ENCODE peak calls at places on chromosomes 11 and 22, in seven cellular contexts. One of them, this sample, is unnamed.

GRCh38 chr11:2772544-2773031 is 72.8 kb upstream of the KCNQ1OT1 start:
- DNase-seq in HT-29: no peak
- DNase-seq in right cardiac atrium: no peak
- DNase-seq in mammary epithelial cell: peak; percentile 86
- DNase-seq in stimulated activated naive B cell treated with anti-CD40 and anti-IgM and Interleukin-4, amounts not matched to agents 10 μg/mL and 1 μg/mL and 100 μg/mL, for 72 hours: no peak
- DNase-seq in stimulated activated CD4-positive, alpha-beta T cell treated with anti-CD3 and anti-CD28 coated beads, Interleukin-15, amount 100 ng/mL, for 48 hours: no peak
- DNase-seq in body of pancreas: no peak
- DNase-seq in this sample: peak; percentile 2

GRCh38 chr22:29454186-29454745 is 15.9 kb downstream of the RFPL1 start:
- DNase-seq in HT-29: no peak
- DNase-seq in right cardiac atrium: no peak
- DNase-seq in mammary epithelial cell: no peak
- DNase-seq in stimulated activated naive B cell treated with anti-CD40 and anti-IgM and Interleukin-4, amounts not matched to agents 10 μg/mL and 1 μg/mL and 100 μg/mL, for 72 hours: no peak
- DNase-seq in stimulated activated CD4-positive, alpha-beta T cell treated with anti-CD3 and anti-CD28 coated beads, Interleukin-15, amount 100 ng/mL, for 48 hours: no peak
- DNase-seq in body of pancreas: no peak
- DNase-seq in this sample: peak; percentile 26

GRCh38 chr11:65492637-65493366 is 6.0 kb upstream of the MALAT1 start:
- DNase-seq in HT-29: peak; percentile 87
- DNase-seq in right cardiac atrium: peak; percentile 90
- DNase-seq in mammary epithelial cell: peak; percentile 82
- DNase-seq in stimulated activated naive B cell treated with anti-CD40 and anti-IgM and Interleukin-4, amounts not matched to agents 10 μg/mL and 1 μg/mL and 100 μg/mL, for 72 hours: peak; percentile 73
- DNase-seq in stimulated activated CD4-positive, alpha-beta T cell treated with anti-CD3 and anti-CD28 coated beads, Interleukin-15, amount 100 ng/mL, for 48 hours: no peak
- DNase-seq in body of pancreas: no peak
- DNase-seq in this sample: no peak

GRCh38 chr11:134538793-134539192 is 126.8 kb upstream of the B3GAT1 start:
- DNase-seq in HT-29: no peak
- DNase-seq in right cardiac atrium: no peak
- DNase-seq in mammary epithelial cell: no peak
- DNase-seq in stimulated activated naive B cell treated with anti-CD40 and anti-IgM and Interleukin-4, amounts not matched to agents 10 μg/mL and 1 μg/mL and 100 μg/mL, for 72 hours: no peak
- DNase-seq in stimulated activated CD4-positive, alpha-beta T cell treated with anti-CD3 and anti-CD28 coated beads, Interleukin-15, amount 100 ng/mL, for 48 hours: no peak
- DNase-seq in body of pancreas: peak; percentile 5
- DNase-seq in this sample: no peak

GRCh38 chr11:92122561-92122960 is 102.1 kb upstream of the FAT3 start:
- DNase-seq in HT-29: peak; percentile 4
- DNase-seq in right cardiac atrium: no peak
- DNase-seq in mammary epithelial cell: peak; percentile 17
- DNase-seq in stimulated activated naive B cell treated with anti-CD40 and anti-IgM and Interleukin-4, amounts not matched to agents 10 μg/mL and 1 μg/mL and 100 μg/mL, for 72 hours: no peak
- DNase-seq in stimulated activated CD4-positive, alpha-beta T cell treated with anti-CD3 and anti-CD28 coated beads, Interleukin-15, amount 100 ng/mL, for 48 hours: no peak
- DNase-seq in body of pancreas: no peak
- DNase-seq in this sample: no peak

GRCh38 chr22:36548606-36549005 is 19.6 kb upstream of the EIF3D start:
- DNase-seq in HT-29: no peak
- DNase-seq in right cardiac atrium: peak; percentile 67
- DNase-seq in mammary epithelial cell: no peak
- DNase-seq in stimulated activated naive B cell treated with anti-CD40 and anti-IgM and Interleukin-4, amounts not matched to agents 10 μg/mL and 1 μg/mL and 100 μg/mL, for 72 hours: no peak
- DNase-seq in stimulated activated CD4-positive, alpha-beta T cell treated with anti-CD3 and anti-CD28 coated beads, Interleukin-15, amount 100 ng/mL, for 48 hours: no peak
- DNase-seq in body of pancreas: no peak
- DNase-seq in this sample: no peak

GRCh38 chr11:45857834-45858492 is 10.7 kb downstream of the CRY2 start:
- DNase-seq in HT-29: no peak
- DNase-seq in right cardiac atrium: peak; percentile 77
- DNase-seq in mammary epithelial cell: peak; percentile 20
- DNase-seq in stimulated activated naive B cell treated with anti-CD40 and anti-IgM and Interleukin-4, amounts not matched to agents 10 μg/mL and 1 μg/mL and 100 μg/mL, for 72 hours: peak; percentile 16
- DNase-seq in stimulated activated CD4-positive, alpha-beta T cell treated with anti-CD3 and anti-CD28 coated beads, Interleukin-15, amount 100 ng/mL, for 48 hours: no peak
- DNase-seq in body of pancreas: peak; percentile 63
- DNase-seq in this sample: no peak

GRCh38 chr11:12540913-12541587 is 133.2 kb upstream of the TEAD1 start:
- DNase-seq in HT-29: no peak
- DNase-seq in right cardiac atrium: no peak
- DNase-seq in mammary epithelial cell: no peak
- DNase-seq in stimulated activated naive B cell treated with anti-CD40 and anti-IgM and Interleukin-4, amounts not matched to agents 10 μg/mL and 1 μg/mL and 100 μg/mL, for 72 hours: no peak
- DNase-seq in stimulated activated CD4-positive, alpha-beta T cell treated with anti-CD3 and anti-CD28 coated beads, Interleukin-15, amount 100 ng/mL, for 48 hours: no peak
- DNase-seq in body of pancreas: no peak
- DNase-seq in this sample: no peak

GRCh38 chr22:39778055-39778454 is 115.5 kb downstream of the ENTHD1 start:
- DNase-seq in HT-29: no peak
- DNase-seq in right cardiac atrium: no peak
- DNase-seq in mammary epithelial cell: no peak
- DNase-seq in stimulated activated naive B cell treated with anti-CD40 and anti-IgM and Interleukin-4, amounts not matched to agents 10 μg/mL and 1 μg/mL and 100 μg/mL, for 72 hours: no peak
- DNase-seq in stimulated activated CD4-positive, alpha-beta T cell treated with anti-CD3 and anti-CD28 coated beads, Interleukin-15, amount 100 ng/mL, for 48 hours: no peak
- DNase-seq in body of pancreas: no peak
- DNase-seq in this sample: no peak

GRCh38 chr11:32374261-32374711 is 61.1 kb downstream of the WT1 start:
- DNase-seq in HT-29: peak; percentile 50
- DNase-seq in right cardiac atrium: no peak
- DNase-seq in mammary epithelial cell: no peak
- DNase-seq in stimulated activated naive B cell treated with anti-CD40 and anti-IgM and Interleukin-4, amounts not matched to agents 10 μg/mL and 1 μg/mL and 100 μg/mL, for 72 hours: peak; percentile 9
- DNase-seq in stimulated activated CD4-positive, alpha-beta T cell treated with anti-CD3 and anti-CD28 coated beads, Interleukin-15, amount 100 ng/mL, for 48 hours: peak; percentile 35
- DNase-seq in body of pancreas: peak; percentile 17
- DNase-seq in this sample: no peak

GRCh38 chr22:44666207-44666585 is 35.8 kb upstream of the PRR5 start:
- DNase-seq in HT-29: no peak
- DNase-seq in right cardiac atrium: no peak
- DNase-seq in mammary epithelial cell: no peak
- DNase-seq in stimulated activated naive B cell treated with anti-CD40 and anti-IgM and Interleukin-4, amounts not matched to agents 10 μg/mL and 1 μg/mL and 100 μg/mL, for 72 hours: no peak
- DNase-seq in stimulated activated CD4-positive, alpha-beta T cell treated with anti-CD3 and anti-CD28 coated beads, Interleukin-15, amount 100 ng/mL, for 48 hours: no peak
- DNase-seq in body of pancreas: no peak
- DNase-seq in this sample: no peak

GRCh38 chr11:34809191-34810106 is 106.7 kb downstream of the APIP start:
- DNase-seq in HT-29: peak; percentile 55
- DNase-seq in right cardiac atrium: no peak
- DNase-seq in mammary epithelial cell: peak; percentile 79
- DNase-seq in stimulated activated naive B cell treated with anti-CD40 and anti-IgM and Interleukin-4, amounts not matched to agents 10 μg/mL and 1 μg/mL and 100 μg/mL, for 72 hours: no peak
- DNase-seq in stimulated activated CD4-positive, alpha-beta T cell treated with anti-CD3 and anti-CD28 coated beads, Interleukin-15, amount 100 ng/mL, for 48 hours: no peak
- DNase-seq in body of pancreas: no peak
- DNase-seq in this sample: peak; percentile 38

GRCh38 chr22:47174671-47175111 is 412.2 kb downstream of the TBC1D22A start:
- DNase-seq in HT-29: no peak
- DNase-seq in right cardiac atrium: peak; percentile 45
- DNase-seq in mammary epithelial cell: no peak
- DNase-seq in stimulated activated naive B cell treated with anti-CD40 and anti-IgM and Interleukin-4, amounts not matched to agents 10 μg/mL and 1 μg/mL and 100 μg/mL, for 72 hours: no peak
- DNase-seq in stimulated activated CD4-positive, alpha-beta T cell treated with anti-CD3 and anti-CD28 coated beads, Interleukin-15, amount 100 ng/mL, for 48 hours: no peak
- DNase-seq in body of pancreas: no peak
- DNase-seq in this sample: no peak

GRCh38 chr11:12756101-12756500 is 81.9 kb downstream of the TEAD1 start:
- DNase-seq in HT-29: no peak
- DNase-seq in right cardiac atrium: no peak
- DNase-seq in mammary epithelial cell: no peak
- DNase-seq in stimulated activated naive B cell treated with anti-CD40 and anti-IgM and Interleukin-4, amounts not matched to agents 10 μg/mL and 1 μg/mL and 100 μg/mL, for 72 hours: no peak
- DNase-seq in stimulated activated CD4-positive, alpha-beta T cell treated with anti-CD3 and anti-CD28 coated beads, Interleukin-15, amount 100 ng/mL, for 48 hours: no peak
- DNase-seq in body of pancreas: no peak
- DNase-seq in this sample: no peak

GRCh38 chr11:59180168-59180567 is 8.2 kb downstream of the DTX4 start:
- DNase-seq in HT-29: no peak
- DNase-seq in right cardiac atrium: no peak
- DNase-seq in mammary epithelial cell: no peak
- DNase-seq in stimulated activated naive B cell treated with anti-CD40 and anti-IgM and Interleukin-4, amounts not matched to agents 10 μg/mL and 1 μg/mL and 100 μg/mL, for 72 hours: no peak
- DNase-seq in stimulated activated CD4-positive, alpha-beta T cell treated with anti-CD3 and anti-CD28 coated beads, Interleukin-15, amount 100 ng/mL, for 48 hours: no peak
- DNase-seq in body of pancreas: no peak
- DNase-seq in this sample: no peak

GRCh38 chr11:46747150-46747549 is 28.1 kb downstream of the F2 start:
- DNase-seq in HT-29: no peak
- DNase-seq in right cardiac atrium: no peak
- DNase-seq in mammary epithelial cell: no peak
- DNase-seq in stimulated activated naive B cell treated with anti-CD40 and anti-IgM and Interleukin-4, amounts not matched to agents 10 μg/mL and 1 μg/mL and 100 μg/mL, for 72 hours: no peak
- DNase-seq in stimulated activated CD4-positive, alpha-beta T cell treated with anti-CD3 and anti-CD28 coated beads, Interleukin-15, amount 100 ng/mL, for 48 hours: no peak
- DNase-seq in body of pancreas: no peak
- DNase-seq in this sample: no peak

GRCh38 chr22:50209893-50210292 is 9.1 kb downstream of the SELENOO start:
- DNase-seq in HT-29: peak; percentile 71
- DNase-seq in right cardiac atrium: peak; percentile 79
- DNase-seq in mammary epithelial cell: peak; percentile 37
- DNase-seq in stimulated activated naive B cell treated with anti-CD40 and anti-IgM and Interleukin-4, amounts not matched to agents 10 μg/mL and 1 μg/mL and 100 μg/mL, for 72 hours: no peak
- DNase-seq in stimulated activated CD4-positive, alpha-beta T cell treated with anti-CD3 and anti-CD28 coated beads, Interleukin-15, amount 100 ng/mL, for 48 hours: peak; percentile 47
- DNase-seq in body of pancreas: peak; percentile 78
- DNase-seq in this sample: peak; percentile 57

GRCh38 chr11:2248762-2249161 is 21.6 kb downstream of the ASCL2 start:
- DNase-seq in HT-29: no peak
- DNase-seq in right cardiac atrium: no peak
- DNase-seq in mammary epithelial cell: no peak
- DNase-seq in stimulated activated naive B cell treated with anti-CD40 and anti-IgM and Interleukin-4, amounts not matched to agents 10 μg/mL and 1 μg/mL and 100 μg/mL, for 72 hours: no peak
- DNase-seq in stimulated activated CD4-positive, alpha-beta T cell treated with anti-CD3 and anti-CD28 coated beads, Interleukin-15, amount 100 ng/mL, for 48 hours: no peak
- DNase-seq in body of pancreas: no peak
- DNase-seq in this sample: no peak

GRCh38 chr22:23904855-23905254 is 10.7 kb downstream of the MIF start:
- DNase-seq in HT-29: no peak
- DNase-seq in right cardiac atrium: peak; percentile 87
- DNase-seq in mammary epithelial cell: no peak
- DNase-seq in stimulated activated naive B cell treated with anti-CD40 and anti-IgM and Interleukin-4, amounts not matched to agents 10 μg/mL and 1 μg/mL and 100 μg/mL, for 72 hours: no peak
- DNase-seq in stimulated activated CD4-positive, alpha-beta T cell treated with anti-CD3 and anti-CD28 coated beads, Interleukin-15, amount 100 ng/mL, for 48 hours: no peak
- DNase-seq in body of pancreas: no peak
- DNase-seq in this sample: no peak

GRCh38 chr11:130737866-130738431 is 178.3 kb downstream of the SNX19 start:
- DNase-seq in HT-29: no peak
- DNase-seq in right cardiac atrium: peak; percentile 86
- DNase-seq in mammary epithelial cell: no peak
- DNase-seq in stimulated activated naive B cell treated with anti-CD40 and anti-IgM and Interleukin-4, amounts not matched to agents 10 μg/mL and 1 μg/mL and 100 μg/mL, for 72 hours: no peak
- DNase-seq in stimulated activated CD4-positive, alpha-beta T cell treated with anti-CD3 and anti-CD28 coated beads, Interleukin-15, amount 100 ng/mL, for 48 hours: no peak
- DNase-seq in body of pancreas: peak; percentile 23
- DNase-seq in this sample: no peak

GRCh38 chr11:2138075-2138435 is 1.1 kb downstream of the IGF2 start:
- DNase-seq in HT-29: no peak
- DNase-seq in right cardiac atrium: peak; percentile 63
- DNase-seq in mammary epithelial cell: no peak
- DNase-seq in stimulated activated naive B cell treated with anti-CD40 and anti-IgM and Interleukin-4, amounts not matched to agents 10 μg/mL and 1 μg/mL and 100 μg/mL, for 72 hours: no peak
- DNase-seq in stimulated activated CD4-positive, alpha-beta T cell treated with anti-CD3 and anti-CD28 coated beads, Interleukin-15, amount 100 ng/mL, for 48 hours: no peak
- DNase-seq in body of pancreas: no peak
- DNase-seq in this sample: no peak

GRCh38 chr22:19872779-19873137 is 18.1 kb upstream of the GNB1L start:
- DNase-seq in HT-29: no peak
- DNase-seq in right cardiac atrium: peak; percentile 42
- DNase-seq in mammary epithelial cell: no peak
- DNase-seq in stimulated activated naive B cell treated with anti-CD40 and anti-IgM and Interleukin-4, amounts not matched to agents 10 μg/mL and 1 μg/mL and 100 μg/mL, for 72 hours: no peak
- DNase-seq in stimulated activated CD4-positive, alpha-beta T cell treated with anti-CD3 and anti-CD28 coated beads, Interleukin-15, amount 100 ng/mL, for 48 hours: no peak
- DNase-seq in body of pancreas: peak; percentile 33
- DNase-seq in this sample: no peak

GRCh38 chr22:42797021-42797420 is 60.1 kb downstream of the ARFGAP3 start:
- DNase-seq in HT-29: no peak
- DNase-seq in right cardiac atrium: no peak
- DNase-seq in mammary epithelial cell: no peak
- DNase-seq in stimulated activated naive B cell treated with anti-CD40 and anti-IgM and Interleukin-4, amounts not matched to agents 10 μg/mL and 1 μg/mL and 100 μg/mL, for 72 hours: no peak
- DNase-seq in stimulated activated CD4-positive, alpha-beta T cell treated with anti-CD3 and anti-CD28 coated beads, Interleukin-15, amount 100 ng/mL, for 48 hours: no peak
- DNase-seq in body of pancreas: peak; percentile 6
- DNase-seq in this sample: no peak

GRCh38 chr22:44118645-44119315 is 61.9 kb upstream of the PARVG start:
- DNase-seq in HT-29: no peak
- DNase-seq in right cardiac atrium: peak; percentile 24
- DNase-seq in mammary epithelial cell: no peak
- DNase-seq in stimulated activated naive B cell treated with anti-CD40 and anti-IgM and Interleukin-4, amounts not matched to agents 10 μg/mL and 1 μg/mL and 100 μg/mL, for 72 hours: no peak
- DNase-seq in stimulated activated CD4-positive, alpha-beta T cell treated with anti-CD3 and anti-CD28 coated beads, Interleukin-15, amount 100 ng/mL, for 48 hours: no peak
- DNase-seq in body of pancreas: no peak
- DNase-seq in this sample: no peak

GRCh38 chr11:134752964-134753804 is 341.1 kb upstream of the B3GAT1 start:
- DNase-seq in HT-29: no peak
- DNase-seq in right cardiac atrium: no peak
- DNase-seq in mammary epithelial cell: no peak
- DNase-seq in stimulated activated naive B cell treated with anti-CD40 and anti-IgM and Interleukin-4, amounts not matched to agents 10 μg/mL and 1 μg/mL and 100 μg/mL, for 72 hours: no peak
- DNase-seq in stimulated activated CD4-positive, alpha-beta T cell treated with anti-CD3 and anti-CD28 coated beads, Interleukin-15, amount 100 ng/mL, for 48 hours: no peak
- DNase-seq in body of pancreas: no peak
- DNase-seq in this sample: no peak

GRCh38 chr11:73320786-73321325 is 12.8 kb downstream of the ARHGEF17 start:
- DNase-seq in HT-29: no peak
- DNase-seq in right cardiac atrium: peak; percentile 42
- DNase-seq in mammary epithelial cell: peak; percentile 40
- DNase-seq in stimulated activated naive B cell treated with anti-CD40 and anti-IgM and Interleukin-4, amounts not matched to agents 10 μg/mL and 1 μg/mL and 100 μg/mL, for 72 hours: no peak
- DNase-seq in stimulated activated CD4-positive, alpha-beta T cell treated with anti-CD3 and anti-CD28 coated beads, Interleukin-15, amount 100 ng/mL, for 48 hours: no peak
- DNase-seq in body of pancreas: no peak
- DNase-seq in this sample: no peak

GRCh38 chr11:26599421-26599820 is 27.4 kb upstream of the MUC15 start:
- DNase-seq in HT-29: peak; percentile 49
- DNase-seq in right cardiac atrium: no peak
- DNase-seq in mammary epithelial cell: peak; percentile 81
- DNase-seq in stimulated activated naive B cell treated with anti-CD40 and anti-IgM and Interleukin-4, amounts not matched to agents 10 μg/mL and 1 μg/mL and 100 μg/mL, for 72 hours: no peak
- DNase-seq in stimulated activated CD4-positive, alpha-beta T cell treated with anti-CD3 and anti-CD28 coated beads, Interleukin-15, amount 100 ng/mL, for 48 hours: no peak
- DNase-seq in body of pancreas: no peak
- DNase-seq in this sample: no peak

GRCh38 chr11:2134022-2135010 is 4.9 kb downstream of the IGF2 start:
- DNase-seq in HT-29: no peak
- DNase-seq in right cardiac atrium: no peak
- DNase-seq in mammary epithelial cell: no peak
- DNase-seq in stimulated activated naive B cell treated with anti-CD40 and anti-IgM and Interleukin-4, amounts not matched to agents 10 μg/mL and 1 μg/mL and 100 μg/mL, for 72 hours: no peak
- DNase-seq in stimulated activated CD4-positive, alpha-beta T cell treated with anti-CD3 and anti-CD28 coated beads, Interleukin-15, amount 100 ng/mL, for 48 hours: no peak
- DNase-seq in body of pancreas: no peak
- DNase-seq in this sample: no peak

GRCh38 chr11:61575886-61576516 is 4.9 kb downstream of the SYT7 start:
- DNase-seq in HT-29: peak; percentile 19
- DNase-seq in right cardiac atrium: peak; percentile 75
- DNase-seq in mammary epithelial cell: no peak
- DNase-seq in stimulated activated naive B cell treated with anti-CD40 and anti-IgM and Interleukin-4, amounts not matched to agents 10 μg/mL and 1 μg/mL and 100 μg/mL, for 72 hours: no peak
- DNase-seq in stimulated activated CD4-positive, alpha-beta T cell treated with anti-CD3 and anti-CD28 coated beads, Interleukin-15, amount 100 ng/mL, for 48 hours: no peak
- DNase-seq in body of pancreas: no peak
- DNase-seq in this sample: no peak

GRCh38 chr22:29044657-29045176 is 16.9 kb downstream of the C22orf31 start:
- DNase-seq in HT-29: no peak
- DNase-seq in right cardiac atrium: no peak
- DNase-seq in mammary epithelial cell: peak; percentile 28
- DNase-seq in stimulated activated naive B cell treated with anti-CD40 and anti-IgM and Interleukin-4, amounts not matched to agents 10 μg/mL and 1 μg/mL and 100 μg/mL, for 72 hours: no peak
- DNase-seq in stimulated activated CD4-positive, alpha-beta T cell treated with anti-CD3 and anti-CD28 coated beads, Interleukin-15, amount 100 ng/mL, for 48 hours: no peak
- DNase-seq in body of pancreas: no peak
- DNase-seq in this sample: no peak